ENCODE peak calls at places on chromosomes 2 and 18, in seven cellular contexts. U, F, N, L, V, E and B are unnamed samples.

GRCh38 chr2:213125646-213126347 is 25.6 kb downstream of the IKZF2 start:
- DNase-seq in U (no peak), F (no peak), N (no peak), L (no peak), V (no peak), E (no peak), B (peak; percentile 27)

GRCh38 chr2:101759162-101759561 is 61.7 kb downstream of the MAP4K4 start:
- DNase-seq in U (no peak), F (no peak), N (peak; percentile 95), L (peak; percentile 58), V (no peak), E (no peak), B (peak; percentile 90)

GRCh38 chr2:27003857-27004256 is 28.9 kb upstream of the TMEM214 start:
- DNase-seq in U (no peak), F (no peak), N (peak; percentile 28), L (no peak), V (no peak), E (no peak), B (no peak)

GRCh38 chr2:656676-657075 is 20.5 kb downstream of the TMEM18 start:
- DNase-seq in U (no peak), F (no peak), N (no peak), L (no peak), V (no peak), E (peak; percentile 45), B (no peak)

GRCh38 chr18:55401275-55401620 is 186.7 kb downstream of the TCF4 start:
- DNase-seq in U (no peak), F (no peak), N (peak; percentile 42), L (no peak), V (no peak), E (no peak), B (no peak)

GRCh38 chr2:177724398-177725287 is 332.1 kb downstream of the AGPS start:
- DNase-seq in U (peak; percentile 29), F (peak; percentile 7), N (peak; percentile 84), L (peak; percentile 55), V (peak; percentile 36), E (peak; percentile 64), B (peak; percentile 79)

GRCh38 chr18:8375269-8375668 is 234.0 kb upstream of the RAB12 start:
- DNase-seq in U (no peak), F (no peak), N (no peak), L (no peak), V (no peak), E (no peak), B (no peak)

GRCh38 chr2:190354003-190354690 is 10.8 kb downstream of the INPP1 start:
- DNase-seq in U (no peak), F (no peak), N (no peak), L (no peak), V (no peak), E (no peak), B (no peak)

GRCh38 chr2:111702119-111702808 is 181.7 kb downstream of the ANAPC1 start:
- DNase-seq in U (peak; percentile 40), F (peak; percentile 15), N (peak; percentile 76), L (peak; percentile 70), V (peak; percentile 24), E (peak; percentile 66), B (peak; percentile 71)

GRCh38 chr18:69757733-69758132 is 189.9 kb downstream of the CD226 start:
- DNase-seq in U (no peak), F (no peak), N (no peak), L (no peak), V (no peak), E (no peak), B (no peak)

GRCh38 chr2:33022989-33023731 is 76.4 kb downstream of the LTBP1 start:
- DNase-seq in U (no peak), F (no peak), N (peak; percentile 94), L (no peak), V (no peak), E (no peak), B (peak; percentile 88)

GRCh38 chr2:215619022-215619958 is 183.4 kb upstream of the FN1 start:
- DNase-seq in U (peak; percentile 8), F (no peak), N (peak; percentile 52), L (no peak), V (no peak), E (no peak), B (peak; percentile 45)

GRCh38 chr2:219452361-219453317 is 18.0 kb downstream of the SPEG start:
- DNase-seq in U (no peak), F (no peak), N (peak; percentile 51), L (peak; percentile 92), V (peak; percentile 52), E (no peak), B (peak; percentile 96)

GRCh38 chr2:39550701-39551285 is 113.7 kb upstream of the MAP4K3 start:
- DNase-seq in U (no peak), F (no peak), N (peak; percentile 60), L (no peak), V (no peak), E (no peak), B (no peak)

GRCh38 chr2:188787002-188787660 is 187.0 kb upstream of the COL3A1 start:
- DNase-seq in U (no peak), F (no peak), N (no peak), L (no peak), V (no peak), E (no peak), B (peak; percentile 81)